ENCODE peak calls at places on chromosomes 13 and 19, in eight cellular contexts. U is MG63; A is upper lobe of right lung; P is psoas muscle; M is CD8-positive, alpha-beta memory T cell; Q is suprapubic skin; Y is ovary; S is fibroblast of lung. G is an unnamed sample.
A peak's percentile ranks its signal among the peaks of the same experiment; 100 is the strongest.

GRCh38 chr13:78410164-78410563 is 193.2 kb downstream of the POU4F1 start:
- DNase-seq in P (no peak), A (no peak), S (no peak), U (no peak), Y (no peak), Q (no peak), M (no peak), G (no peak)

GRCh38 chr13:41018583-41018909 is 570 bp downstream of the ELF1 start:
- DNase-seq in A (no peak), Y (no peak), U (no peak), S (no peak), P (no peak), Q (no peak), M (no peak), G (no peak)

GRCh38 chr19:50602935-50603334 is 34.7 kb upstream of the LRRC4B start:
- DNase-seq in P (no peak), U (no peak), S (no peak), A (no peak), Q (no peak), M (no peak), Y (no peak), G (no peak)

GRCh38 chr19:12126707-12127106 is 13.4 kb downstream of the ZNF20 start:
- DNase-seq in M (no peak), A (no peak), P (no peak), Q (no peak), S (no peak), Y (no peak), U (peak; percentile 19), G (no peak)

GRCh38 chr19:6914321-6914720 is 26.9 kb downstream of the ADGRE1 start:
- DNase-seq in M (no peak), Q (no peak), Y (no peak), A (no peak), U (no peak), P (no peak), S (no peak), G (no peak)

GRCh38 chr13:112721198-112722104 is 31.6 kb downstream of the ATP11A start:
- DNase-seq in U (no peak), Y (peak; percentile 47), S (no peak), A (peak; percentile 64), M (no peak), Q (no peak), P (peak; percentile 14), G (no peak)

GRCh38 chr19:19120308-19121156 is 17.7 kb downstream of the TMEM161A start:
- DNase-seq in Q (no peak), Y (peak; percentile 97), S (peak; percentile 81), A (no peak), P (no peak), U (peak; percentile 47), M (no peak), G (peak; percentile 91)

GRCh38 chr13:53069800-53070199 is 41.2 kb downstream of the OLFM4 start:
- DNase-seq in U (no peak), S (no peak), Y (no peak), A (no peak), Q (no peak), P (no peak), M (no peak), G (no peak)

GRCh38 chr13:38401276-38401675 is 51.6 kb downstream of the UFM1 start:
- DNase-seq in M (no peak), Q (no peak), U (no peak), A (no peak), P (no peak), S (peak; percentile 21), Y (no peak), G (no peak)

GRCh38 chr13:26965976-26966375 is 205.4 kb upstream of the GPR12 start:
- DNase-seq in Y (peak; percentile 90), U (peak; percentile 60), M (no peak), P (peak; percentile 69), Q (no peak), S (peak; percentile 77), A (no peak), G (no peak)

GRCh38 chr13:38262211-38262610 is 87.4 kb upstream of the UFM1 start:
- DNase-seq in M (no peak), Y (no peak), U (no peak), S (no peak), P (no peak), Q (no peak), A (no peak), G (no peak)

GRCh38 chr13:112103971-112104872 is 37.3 kb downstream of the SOX1 start:
- DNase-seq in U (no peak), P (no peak), S (no peak), Q (no peak), Y (no peak), M (no peak), A (no peak), G (peak; percentile 65)

GRCh38 chr19:30381366-30381765 is 9.2 kb downstream of the ZNF536 start:
- DNase-seq in Q (peak; percentile 45), U (no peak), A (no peak), Y (no peak), P (no peak), M (no peak), S (no peak), G (no peak)

GRCh38 chr13:113357529-113357928 is 6.4 kb downstream of the GRTP1 start:
- DNase-seq in M (no peak), S (peak; percentile 49), U (no peak), A (no peak), Y (no peak), Q (no peak), P (peak; percentile 10), G (peak; percentile 16)

GRCh38 chr13:27258637-27259377 is 7.4 kb downstream of the RPL21 start:
- DNase-seq in Q (no peak), Y (no peak), S (no peak), A (no peak), M (no peak), U (no peak), P (no peak), G (no peak)

GRCh38 chr19:44955500-44956439 is 590 bp downstream of the CLPTM1 start:
- DNase-seq in A (no peak), M (peak; percentile 2), P (no peak), Q (peak; percentile 80), U (no peak), Y (no peak), S (no peak), G (no peak)

GRCh38 chr19:7272856-7273578 is 21.2 kb downstream of the INSR start:
- DNase-seq in P (no peak), U (no peak), Y (no peak), Q (no peak), S (no peak), M (no peak), A (no peak), G (no peak)

GRCh38 chr13:102261809-102262208 is 140.0 kb downstream of the FGF14 start:
- DNase-seq in Y (no peak), P (no peak), A (no peak), S (peak; percentile 28), M (no peak), Q (no peak), U (no peak), G (no peak)

GRCh38 chr13:97234236-97234635 is 12.1 kb downstream of the MBNL2 start:
- DNase-seq in Y (no peak), A (no peak), Q (no peak), M (no peak), P (no peak), S (no peak), U (no peak), G (no peak)

GRCh38 chr19:53945441-53945840 is 17.3 kb upstream of the CACNG8 start:
- DNase-seq in S (no peak), Q (no peak), U (peak; percentile 47), P (no peak), A (no peak), M (no peak), Y (no peak), G (no peak)

GRCh38 chr19:53868892-53869804 is 1.5 kb downstream of the MYADM start:
- DNase-seq in S (peak; percentile 88), P (peak; percentile 93), M (peak; percentile 88), Y (peak; percentile 97), U (peak; percentile 97), Q (peak; percentile 94), A (peak; percentile 95), G (peak; percentile 97)

GRCh38 chr19:42148270-42148669 is 16.0 kb upstream of the POU2F2 start:
- DNase-seq in U (no peak), A (no peak), S (no peak), Q (no peak), P (no peak), Y (no peak), M (no peak), G (no peak)

DNA sequence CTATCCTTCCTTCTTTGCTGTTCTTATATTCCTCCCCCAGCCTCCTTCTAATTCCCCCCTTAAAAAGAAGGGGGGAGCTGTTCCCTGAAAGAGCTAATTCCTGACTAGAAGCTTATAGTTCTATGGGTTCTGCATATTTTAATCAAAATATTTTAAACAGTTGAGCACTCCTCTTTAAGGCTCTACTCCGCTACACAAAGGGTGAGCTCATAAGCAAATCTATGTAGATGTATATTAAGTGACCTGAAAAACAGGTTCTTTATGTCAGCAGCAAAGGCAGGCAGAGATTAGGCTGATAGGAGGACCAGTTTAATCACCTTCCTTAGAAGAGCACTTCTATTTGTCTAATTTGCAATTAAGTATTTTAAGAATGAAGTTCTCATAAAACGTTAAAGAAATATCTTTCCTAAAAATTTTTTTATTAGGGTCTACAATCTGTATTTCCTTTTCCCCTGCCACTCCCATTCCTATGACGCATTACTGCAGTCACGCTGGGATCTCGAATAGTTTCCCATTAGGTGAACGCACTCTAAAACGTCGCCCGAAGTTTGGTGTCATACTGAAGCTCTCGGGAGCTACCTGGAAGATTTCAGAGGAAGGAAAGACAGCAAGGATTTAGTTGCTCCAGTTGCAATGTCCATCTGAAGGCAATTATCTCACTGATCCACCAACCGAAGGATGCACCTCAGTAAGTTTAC is 5.1 kb downstream of the EFNB2 start:
- DNase-seq in Q (no peak), Y (no peak), P (no peak), U (no peak), A (no peak), M (no peak), S (no peak), G (no peak)
- H3K4me3 ChIP-seq in Q (peak overlapping the region; percentile 81), Y (no peak overlapping the region), P (peak overlapping the region; percentile 75), U (no peak overlapping the region), A (peak overlapping the region; percentile 62), M (no peak overlapping the region), S (no peak overlapping the region), G (peak overlapping the region; percentile 69)

DNA sequence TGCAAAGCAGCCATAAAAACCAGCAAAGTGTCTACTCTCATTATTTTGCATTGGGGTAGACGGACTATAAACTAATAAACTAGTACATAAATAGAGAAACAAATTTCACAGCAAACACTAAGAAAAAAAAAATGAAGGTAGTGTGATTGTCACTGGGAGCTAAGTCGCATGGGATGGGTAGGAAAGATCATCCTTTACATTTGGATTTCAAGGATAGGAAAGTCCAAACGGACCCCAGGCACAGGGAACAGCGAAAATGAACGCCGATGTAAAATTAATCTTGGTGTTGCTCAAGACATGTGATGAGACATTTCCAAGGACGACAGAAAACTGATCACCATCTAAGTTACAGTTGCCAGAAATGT is 690 bp upstream of the SGTA start:
- DNase-seq in Q (no peak), M (no peak), U (no peak), A (no peak), S (no peak), P (no peak), Y (no peak), G (no peak)
- H3K4me3 ChIP-seq in Q (peak overlapping the region; percentile 84), M (peak overlapping the region; percentile 93), U (peak overlapping the region; percentile 8), A (peak overlapping the region; percentile 78), S (no peak overlapping the region), P (peak overlapping the region; percentile 93), Y (no peak overlapping the region), G (peak overlapping the region; percentile 40)

GRCh38 chr19:17842663-17843313 is 5.0 kb downstream of the JAK3 start:
- DNase-seq in M (no peak), Q (no peak), A (no peak), P (no peak), S (no peak), Y (peak; percentile 74), U (no peak), G (no peak)
- H3K4me3 ChIP-seq in M (no peak overlapping the region), Q (peak overlapping the region; percentile 26), A (peak overlapping the region; percentile 10), P (peak overlapping the region; percentile 28), S (peak overlapping the region; percentile 13), Y (peak overlapping the region; percentile 28), U (no peak overlapping the region), G (no peak overlapping the region)

GRCh38 chr19:863305-863620 is 3.8 kb downstream of the CFD start:
- DNase-seq in M (no peak), A (no peak), S (no peak), Y (no peak), P (no peak), U (no peak), Q (no peak), G (no peak)
- H3K4me3 ChIP-seq in M (peak overlapping the region; percentile 19), A (no peak overlapping the region), S (no peak overlapping the region), Y (no peak overlapping the region), P (no peak overlapping the region), U (no peak overlapping the region), Q (peak overlapping the region; percentile 26), G (no peak overlapping the region)